ENCODE peak calls at places on chromosomes 3 and 15, in eight cellular contexts. M is astrocyte, R is heart left ventricle, T is sigmoid colon, P is A549, Q is IMR-90, F is coronary artery, C is right cardiac atrium. W is an unnamed sample.

GRCh38 chr15:50824507-50824906 is 59.0 kb upstream of the SPPL2A start:
- DNase-seq in M (no peak), R (no peak), T (no peak), P (no peak), Q (no peak), F (no peak), C (no peak), W (no peak)

GRCh38 chr15:86756688-86757087 is 677.0 kb downstream of the AGBL1 start:
- DNase-seq in M (no peak), R (no peak), T (no peak), P (peak), Q (no peak), F (no peak), C (no peak), W (no peak)

GRCh38 chr3:9455596-9455995 is 58.2 kb downstream of the SETD5 start:
- DNase-seq in M (no peak), R (no peak), T (no peak), P (no peak), Q (no peak), F (no peak), C (no peak), W (no peak)

GRCh38 chr3:165185707-165186327 is 10.4 kb downstream of the SLITRK3 start:
- DNase-seq in M (peak), R (peak), T (peak), P (peak), Q (peak), F (no peak), C (peak), W (peak)

GRCh38 chr3:86973440-86973839 is 17.5 kb downstream of the VGLL3 start:
- DNase-seq in M (peak), R (no peak), T (no peak), P (peak), Q (peak), F (no peak), C (no peak), W (no peak)

GRCh38 chr3:149553781-149554451 is 79.4 kb downstream of the TM4SF4 start:
- DNase-seq in M (peak), R (peak), T (peak), P (no peak), Q (peak), F (no peak), C (peak), W (peak)

GRCh38 chr15:52670087-52670486 is 9.1 kb downstream of the ATOSA start:
- DNase-seq in M (no peak), R (no peak), T (no peak), P (no peak), Q (no peak), F (no peak), C (no peak), W (no peak)

GRCh38 chr15:75213212-75213767 is 11.6 kb downstream of the C15orf39 start:
- DNase-seq in M (no peak), R (no peak), T (no peak), P (no peak), Q (no peak), F (no peak), C (no peak), W (no peak)

GRCh38 chr15:33857726-33858125 is 110.6 kb upstream of the CHRM5 start:
- DNase-seq in M (no peak), R (no peak), T (no peak), P (no peak), Q (no peak), F (no peak), C (no peak), W (no peak)

GRCh38 chr15:85402195-85402921 is 22.0 kb downstream of the AKAP13 start:
- DNase-seq in M (peak), R (no peak), T (no peak), P (no peak), Q (peak), F (no peak), C (no peak), W (no peak)

GRCh38 chr3:149080699-149081091 is 5.6 kb downstream of the HLTF start:
- DNase-seq in M (peak), R (no peak), T (no peak), P (no peak), Q (peak), F (no peak), C (no peak), W (no peak)

GRCh38 chr15:90036806-90037509 is 35.8 kb downstream of the ZNF710 start:
- DNase-seq in M (no peak), R (no peak), T (peak), P (no peak), Q (no peak), F (no peak), C (no peak), W (no peak)

GRCh38 chr15:97972366-97972765 is 11.9 kb downstream of the ARRDC4 start:
- DNase-seq in M (no peak), R (no peak), T (no peak), P (no peak), Q (no peak), F (no peak), C (no peak), W (no peak)

GRCh38 chr15:78325092-78325843 is 14.9 kb upstream of the CRABP1 start:
- DNase-seq in M (peak), R (peak), T (no peak), P (no peak), Q (peak), F (no peak), C (no peak), W (no peak)

GRCh38 chr15:52163321-52164190 is 27.6 kb downstream of the GNB5 start:
- DNase-seq in M (no peak), R (no peak), T (no peak), P (no peak), Q (no peak), F (no peak), C (no peak), W (no peak)

GRCh38 chr3:140164922-140165590 is 230.1 kb downstream of the CLSTN2 start:
- DNase-seq in M (peak), R (no peak), T (no peak), P (no peak), Q (no peak), F (no peak), C (no peak), W (no peak)

GRCh38 chr15:31472636-31473383 is 146.2 kb downstream of the KLF13 start:
- DNase-seq in M (peak), R (peak), T (no peak), P (no peak), Q (peak), F (peak), C (peak), W (peak)

GRCh38 chr15:42921049-42921731 is 612 bp upstream of the TTBK2 start:
- DNase-seq in M (peak), R (peak), T (peak), P (no peak), Q (peak), F (peak), C (peak), W (peak)

DNA sequence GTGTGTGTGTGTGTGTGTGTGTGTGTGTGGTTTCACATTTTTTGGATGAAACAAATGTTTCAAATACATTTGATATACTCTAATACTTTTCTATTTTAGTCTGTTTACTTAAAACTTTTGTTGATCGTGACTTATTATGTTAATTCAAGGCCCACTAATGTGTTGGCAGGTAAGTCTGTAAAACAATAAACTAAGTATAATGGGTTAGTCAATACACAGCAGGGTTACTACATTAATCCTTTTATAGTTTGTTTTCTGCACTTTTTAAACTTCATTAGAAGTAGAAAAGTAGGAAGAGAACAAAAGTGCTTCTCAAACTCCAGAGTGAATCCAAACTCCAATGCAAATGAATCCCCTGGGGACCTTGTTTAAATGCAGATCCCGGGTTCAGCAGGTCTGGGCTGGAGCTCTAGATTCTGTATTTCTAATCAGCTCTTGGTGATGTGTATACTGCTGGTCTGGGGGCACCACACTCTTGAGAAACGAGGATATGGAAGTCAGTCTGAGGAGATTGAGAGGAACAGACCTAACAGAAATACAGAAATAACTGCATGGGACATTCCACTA is 17.5 kb downstream of the THRB start:
- DNase-seq in M (no peak), R (no peak), T (no peak), P (no peak), Q (no peak), F (no peak), C (no peak), W (no peak)
- H3K27ac ChIP-seq in M (no peak), R (no peak), T (no peak), P (no peak), Q (no peak), F (peak), C (no peak), W (no peak)

GRCh38 chr3:113006350-113007056 is 15.7 kb downstream of the GTPBP8 start:
- DNase-seq in M (no peak), R (no peak), T (no peak), P (no peak), Q (no peak), F (no peak), C (no peak), W (no peak)
- H3K27ac ChIP-seq in M (no peak), R (no peak), T (no peak), P (no peak), Q (no peak), F (no peak), C (no peak), W (no peak)

GRCh38 chr3:159796226-159796625 is 192.4 kb upstream of the IL12A start:
- DNase-seq in M (no peak), R (no peak), T (peak), P (no peak), Q (no peak), F (no peak), C (no peak), W (no peak)
- H3K27ac ChIP-seq in M (peak), R (peak), T (peak), P (no peak), Q (no peak), F (peak), C (peak), W (no peak)

GRCh38 chr3:72065872-72066641 is 281.1 kb upstream of the PROK2 start:
- DNase-seq in M (no peak), R (no peak), T (no peak), P (no peak), Q (no peak), F (no peak), C (no peak), W (no peak)
- H3K27ac ChIP-seq in M (no peak), R (no peak), T (no peak), P (no peak), Q (no peak), F (no peak), C (no peak), W (no peak)

GRCh38 chr3:177194319-177194718 is 3.0 kb downstream of the TBL1XR1 start:
- DNase-seq in M (no peak), R (no peak), T (no peak), P (no peak), Q (no peak), F (no peak), C (no peak), W (no peak)
- H3K27ac ChIP-seq in M (no peak), R (no peak), T (peak), P (peak), Q (no peak), F (peak), C (no peak), W (peak)

DNA sequence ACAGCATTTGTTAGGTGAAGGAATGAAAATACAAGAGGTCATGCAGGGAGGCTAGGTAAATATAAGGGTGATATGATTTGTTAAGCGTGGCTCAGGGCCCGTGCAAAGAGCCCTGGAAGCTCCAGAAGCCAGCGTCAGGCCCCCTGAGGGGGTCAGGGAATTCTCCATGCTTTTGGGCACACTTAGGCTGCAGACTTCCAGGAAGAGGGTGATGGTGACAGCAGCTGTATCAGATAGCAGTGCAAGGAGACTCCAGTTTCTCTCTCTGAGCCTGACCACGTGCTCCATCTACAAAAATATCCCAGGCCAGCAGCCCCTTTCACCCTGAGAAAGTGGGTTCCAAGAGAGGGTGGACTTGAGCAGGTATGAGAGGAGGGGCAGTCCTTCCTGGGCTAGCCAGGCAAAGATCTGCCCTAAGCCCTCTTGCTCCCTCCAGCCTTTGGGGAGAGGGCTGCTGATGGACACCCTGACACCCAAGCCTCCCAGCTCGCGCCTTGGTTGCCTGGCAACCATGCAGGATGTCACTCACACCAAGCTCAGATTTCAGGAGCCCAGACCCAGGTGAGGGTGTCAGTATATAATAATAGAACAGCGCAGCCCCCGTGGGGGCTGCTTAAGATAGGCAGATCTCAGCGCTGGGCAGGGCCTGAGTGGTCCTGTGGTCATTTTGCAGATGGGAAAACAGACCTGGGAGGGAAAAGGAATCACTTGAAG is 35.8 kb downstream of the ATP2B2 start:
- DNase-seq in M (no peak), R (no peak), T (no peak), P (no peak), Q (no peak), F (no peak), C (no peak), W (no peak)
- H3K27ac ChIP-seq in M (no peak), R (no peak), T (no peak), P (no peak), Q (no peak), F (no peak), C (no peak), W (no peak)

DNA sequence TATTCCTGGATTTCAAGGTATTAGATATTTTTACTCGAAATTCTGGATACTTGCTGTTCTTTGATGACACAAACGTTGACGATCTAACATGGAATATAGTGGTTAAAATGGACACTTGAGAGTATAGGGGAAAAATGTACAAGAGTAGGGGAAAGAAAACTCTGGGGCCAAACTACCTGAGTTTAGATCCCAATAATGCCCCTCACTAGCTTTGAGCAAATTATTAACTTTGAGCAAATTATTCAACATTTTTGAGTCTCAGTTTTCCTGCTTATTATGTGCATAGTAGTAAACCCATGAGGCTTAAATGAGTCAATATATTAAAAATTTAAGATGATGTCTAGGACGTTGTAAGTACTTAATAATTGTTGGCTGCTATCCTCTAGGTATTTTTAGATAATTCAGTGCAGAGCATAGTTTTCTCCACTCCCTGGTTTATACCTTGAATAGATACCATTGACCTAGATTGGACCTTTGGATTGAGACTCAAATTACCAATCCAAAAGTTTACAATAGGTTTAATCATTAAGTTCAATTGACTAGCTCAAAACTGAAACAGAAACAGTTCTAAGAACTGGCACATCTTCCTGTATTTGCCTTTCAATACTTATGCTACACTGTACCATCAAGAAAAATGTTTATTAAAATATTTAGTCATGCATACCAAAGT is 4.5 kb downstream of the ADGRG7 start:
- DNase-seq in M (no peak), R (no peak), T (no peak), P (no peak), Q (no peak), F (no peak), C (no peak), W (no peak)
- H3K27ac ChIP-seq in M (no peak), R (no peak), T (no peak), P (no peak), Q (no peak), F (no peak), C (no peak), W (no peak)

GRCh38 chr3:127073931-127074820 is 91.3 kb downstream of the PLXNA1 start:
- DNase-seq in M (no peak), R (no peak), T (peak), P (no peak), Q (no peak), F (no peak), C (peak), W (no peak)

GRCh38 chr3:127072221-127072771 is 89.4 kb downstream of the PLXNA1 start:
- DNase-seq in M (no peak), R (no peak), T (peak), P (no peak), Q (no peak), F (no peak), C (no peak), W (no peak)

GRCh38 chr3:127077068-127077467 is 94.2 kb downstream of the PLXNA1 start:
- DNase-seq in M (no peak), R (no peak), T (peak), P (no peak), Q (no peak), F (no peak), C (no peak), W (no peak)

GRCh38 chr3:127072971-127073851 is 90.3 kb downstream of the PLXNA1 start:
- DNase-seq in M (no peak), R (no peak), T (peak), P (no peak), Q (no peak), F (no peak), C (peak), W (no peak)

DNA sequence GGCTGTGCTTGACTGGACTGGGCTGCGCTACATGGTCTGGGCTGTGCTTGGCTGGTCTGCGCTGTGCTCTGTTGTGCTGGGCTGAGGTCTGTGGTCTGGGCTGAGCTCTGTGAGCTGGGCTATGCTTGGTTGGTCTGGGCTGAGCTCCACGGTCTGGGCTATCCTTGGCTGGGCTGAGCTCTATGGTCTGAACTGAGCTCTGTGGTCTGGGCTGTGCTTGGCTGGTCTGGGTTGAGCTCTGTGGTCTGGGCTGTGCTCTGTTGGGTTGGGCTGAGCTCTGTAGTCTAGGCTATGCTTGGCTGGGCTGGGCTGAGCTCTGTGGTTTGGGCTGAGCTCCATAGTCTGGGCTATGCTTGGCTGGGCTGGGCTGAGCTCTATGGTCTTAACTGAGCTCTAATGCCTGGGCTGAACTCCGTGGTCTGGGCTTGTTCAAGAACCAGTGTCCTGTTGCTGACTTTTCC is 92.0 kb downstream of the PLXNA1 start:
- DNase-seq in M (peak), R (no peak), T (peak), P (no peak), Q (peak), F (no peak), C (peak), W (no peak)
- H3K27ac ChIP-seq in M (no peak), R (no peak), T (no peak), P (no peak), Q (no peak), F (peak), C (no peak), W (no peak)

DNA sequence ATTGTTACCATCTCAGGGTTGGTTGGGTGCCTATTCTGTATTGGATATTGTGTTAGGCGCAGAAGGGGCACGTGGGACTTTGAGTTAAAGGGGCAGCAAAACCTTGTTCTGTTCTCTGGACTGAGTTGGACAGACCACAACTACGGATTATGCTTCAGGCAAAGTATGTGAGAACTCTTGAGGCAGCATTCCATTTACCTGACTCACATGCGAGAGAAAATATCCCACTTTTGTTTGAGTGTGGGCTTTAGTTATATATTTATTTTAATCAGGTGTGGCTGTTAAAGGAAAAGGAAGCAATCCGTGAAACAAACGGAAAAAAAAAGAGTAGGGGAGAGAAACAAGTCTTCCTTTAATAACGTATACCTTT is 627 bp upstream of the PLS1 start:
- DNase-seq in M (peak), R (no peak), T (no peak), P (peak), Q (peak), F (no peak), C (no peak), W (peak)
- H3K27ac ChIP-seq in M (peak), R (peak), T (peak), P (peak), Q (no peak), F (peak), C (no peak), W (no peak)

GRCh38 chr3:47299396-47300318 is 16.9 kb downstream of the KLHL18 start:
- DNase-seq in M (no peak), R (no peak), T (no peak), P (no peak), Q (no peak), F (no peak), C (no peak), W (no peak)

GRCh38 chr3:47296562-47297302 is 14.0 kb downstream of the KLHL18 start:
- DNase-seq in M (no peak), R (no peak), T (no peak), P (no peak), Q (no peak), F (no peak), C (no peak), W (no peak)

GRCh38 chr3:47301456-47301855 is 18.7 kb downstream of the KLHL18 start:
- DNase-seq in M (no peak), R (no peak), T (no peak), P (no peak), Q (no peak), F (no peak), C (no peak), W (no peak)

GRCh38 chr3:47295976-47296375 is 13.2 kb downstream of the KLHL18 start:
- DNase-seq in M (no peak), R (no peak), T (no peak), P (no peak), Q (no peak), F (no peak), C (no peak), W (no peak)

GRCh38 chr3:47298439-47298838 is 15.7 kb downstream of the KLHL18 start:
- DNase-seq in M (no peak), R (no peak), T (no peak), P (no peak), Q (no peak), F (no peak), C (no peak), W (no peak)
- H3K27ac ChIP-seq in M (no peak), R (no peak), T (no peak), P (no peak), Q (no peak), F (no peak), C (no peak), W (no peak)

W was measured in adrenal gland.